ENCODE peak calls at places on chromosomes 4 and X, in eight cellular contexts. C is T-helper 1 cell; E is pancreas; M is Right ventricle myocardium inferior; H is activated naive CD8-positive, alpha-beta T cell treated with anti-CD3 and anti-CD28 coated beads, Interleukin-2, amount 50 U/mL, for 24 hours; Z is Karpas-422; V is fibroblast of villous mesenchyme; B is AG04449. F is an unnamed sample.

GRCh38 chr4:151427268-151427667 is 18.3 kb downstream of the FHIP1A start:
- DNase-seq in V (no peak), H (no peak), E (no peak), M (no peak), B (no peak), C (no peak), Z (no peak), F (no peak)

GRCh38 chr4:33724685-33725084 is 2519.6 kb downstream of the ARAP2 start:
- DNase-seq in V (no peak), C (no peak), M (no peak), E (no peak), Z (no peak), B (no peak), H (no peak), F (no peak)

GRCh38 chr4:113773014-113773413 is 11.5 kb upstream of the CAMK2D start:
- DNase-seq in M (no peak), Z (no peak), C (no peak), B (no peak), H (peak), V (no peak), E (no peak), F (no peak)

GRCh38 chr4:121951570-121952110 is at the start of gene TRPC3:
- DNase-seq in H (peak), V (no peak), Z (no peak), B (no peak), M (peak), C (no peak), E (no peak), F (no peak)

GRCh38 chr4:170497105-170497504 is 407.3 kb upstream of the AADAT start:
- DNase-seq in M (no peak), Z (no peak), V (peak), C (no peak), B (no peak), E (no peak), H (no peak), F (no peak)

GRCh38 chrX:68936608-68937007 is 107.8 kb downstream of the EFNB1 start:
- DNase-seq in C (no peak), V (peak), B (peak), H (no peak), E (no peak), Z (no peak), M (no peak), F (no peak)

GRCh38 chrX:31333181-31333831 is 261.5 kb upstream of the FTHL17 start:
- DNase-seq in C (no peak), V (peak), Z (no peak), B (peak), H (no peak), E (no peak), M (no peak), F (no peak)

GRCh38 chrX:8653956-8654355 is 78.0 kb downstream of the ANOS1 start:
- DNase-seq in V (no peak), C (no peak), Z (no peak), E (no peak), M (no peak), B (no peak), H (no peak), F (no peak)

GRCh38 chr4:79597266-79597665 is 189.2 kb upstream of the GK2 start:
- DNase-seq in C (no peak), B (no peak), Z (no peak), M (no peak), V (peak), H (no peak), E (no peak), F (no peak)

GRCh38 chrX:9465380-9466114 is 689 bp downstream of the TBL1X start:
- DNase-seq in V (no peak), Z (peak), H (peak), M (no peak), E (peak), C (peak), B (no peak), F (peak)

GRCh38 chr4:156968479-156968984 is 3.1 kb downstream of the PDGFC start:
- DNase-seq in V (peak), H (peak), M (no peak), E (peak), Z (peak), C (no peak), B (no peak), F (no peak)

GRCh38 chr4:152257601-152258066 is 278.3 kb downstream of the FBXW7 start:
- DNase-seq in C (no peak), Z (no peak), M (no peak), E (no peak), B (no peak), V (no peak), H (no peak), F (no peak)

GRCh38 chr4:46503739-46504138 is 113.8 kb upstream of the GABRA2 start:
- DNase-seq in M (no peak), V (peak), B (no peak), E (no peak), C (no peak), H (no peak), Z (no peak), F (no peak)

GRCh38 chr4:41287005-41287404 is 30.3 kb downstream of the UCHL1 start:
- DNase-seq in C (no peak), V (peak), E (no peak), M (no peak), H (no peak), Z (no peak), B (no peak), F (no peak)

GRCh38 chr4:143023519-143023918 is 161.2 kb upstream of the USP38 start:
- DNase-seq in C (no peak), M (no peak), E (no peak), Z (no peak), H (no peak), B (no peak), V (no peak), F (no peak)

GRCh38 chr4:163484906-163485305 is 9.6 kb upstream of the TMA16 start:
- DNase-seq in C (peak), B (no peak), V (peak), H (peak), M (no peak), Z (peak), E (peak), F (peak)

GRCh38 chr4:132818091-132818490 is 331.0 kb upstream of the PCDH10 start:
- DNase-seq in Z (peak), H (no peak), M (no peak), B (no peak), C (no peak), E (no peak), V (no peak), F (no peak)

GRCh38 chr4:149790172-149790907 is 25.3 kb downstream of the IQCM start:
- DNase-seq in H (no peak), C (no peak), B (no peak), E (no peak), Z (no peak), M (no peak), V (no peak), F (no peak)

GRCh38 chr4:134552063-134552462 is 350.5 kb upstream of the PABPC4L start:
- DNase-seq in M (no peak), E (no peak), V (no peak), Z (no peak), H (no peak), C (no peak), B (no peak), F (no peak)

GRCh38 chr4:39062094-39062493 is at the start of gene KLHL5:
- DNase-seq in M (no peak), C (no peak), V (peak), B (no peak), Z (no peak), E (no peak), H (no peak), F (no peak)

GRCh38 chrX:114077773-114078172 is 506.1 kb upstream of the HTR2C start:
- DNase-seq in E (no peak), C (no peak), Z (no peak), B (no peak), M (no peak), V (no peak), H (no peak), F (no peak)

GRCh38 chr4:113248320-113248719 is 198.9 kb downstream of the ANK2 start:
- DNase-seq in V (no peak), Z (peak), C (no peak), H (no peak), E (no peak), M (no peak), B (no peak), F (no peak)

GRCh38 chr4:38154251-38154650 is 194.1 kb downstream of the PTTG2 start:
- DNase-seq in V (no peak), E (no peak), H (no peak), Z (peak), B (no peak), M (no peak), C (no peak), F (no peak)

GRCh38 chrX:45011131-45011530 is 138.1 kb downstream of the KDM6A start:
- DNase-seq in C (no peak), H (no peak), E (no peak), V (no peak), B (no peak), Z (no peak), M (no peak), F (no peak)

GRCh38 chrX:114472788-114473187 is 111.1 kb upstream of the HTR2C start:
- DNase-seq in C (no peak), Z (no peak), B (no peak), V (no peak), E (no peak), H (no peak), M (no peak), F (no peak)

GRCh38 chr4:44118971-44119680 is 329.5 kb downstream of the KCTD8 start:
- DNase-seq in M (no peak), V (peak), B (no peak), C (no peak), H (no peak), E (no peak), Z (no peak), F (no peak)

GRCh38 chr4:139392797-139393196 is 61.1 kb upstream of the RAB33B start:
- DNase-seq in B (no peak), V (no peak), H (no peak), C (no peak), E (no peak), M (no peak), Z (no peak), F (no peak)

GRCh38 chr4:76821661-76822060 is 76.3 kb downstream of the SOWAHB start:
- DNase-seq in Z (no peak), B (peak), E (no peak), M (no peak), V (peak), H (no peak), C (no peak), F (no peak)

GRCh38 chr4:5374994-5375393 is 323.7 kb downstream of the STK32B start:
- DNase-seq in V (no peak), M (no peak), C (no peak), B (no peak), E (no peak), H (no peak), Z (peak), F (no peak)

GRCh38 chr4:8410641-8411271 is 29.8 kb downstream of the ACOX3 start:
- DNase-seq in V (peak), Z (no peak), M (peak), H (no peak), E (no peak), B (no peak), C (no peak), F (no peak)

GRCh38 chr4:80128941-80129340 is 55.9 kb upstream of the ANTXR2 start:
- DNase-seq in B (no peak), C (no peak), Z (no peak), M (no peak), V (no peak), H (no peak), E (no peak), F (no peak)